ENCODE peak calls at places on chromosomes 16 and 17, in five cellular contexts. One of them, this sample, is unnamed.

GRCh38 chr16:49023095-49023494 is 258.5 kb downstream of the CBLN1 start:
- DNase-seq in cardiac muscle cell: no peak
- DNase-seq in uterus: peak; percentile 40
- DNase-seq in heart right ventricle: no peak
- DNase-seq in A673: no peak
- DNase-seq in this sample: peak; percentile 7

GRCh38 chr17:57109393-57110151 is 24.5 kb downstream of the AKAP1 start:
- DNase-seq in cardiac muscle cell: peak; percentile 40
- DNase-seq in uterus: no peak
- DNase-seq in heart right ventricle: peak; percentile 58
- DNase-seq in A673: peak; percentile 35
- DNase-seq in this sample: no peak

GRCh38 chr16:76837872-76838271 is 353.1 kb upstream of the MON1B start:
- DNase-seq in cardiac muscle cell: no peak
- DNase-seq in uterus: no peak
- DNase-seq in heart right ventricle: no peak
- DNase-seq in A673: no peak
- DNase-seq in this sample: no peak

GRCh38 chr17:45172541-45173286 is 11.0 kb downstream of the HEXIM2 start:
- DNase-seq in cardiac muscle cell: no peak
- DNase-seq in uterus: peak; percentile 66
- DNase-seq in heart right ventricle: peak; percentile 70
- DNase-seq in A673: peak; percentile 86
- DNase-seq in this sample: peak; percentile 95

GRCh38 chr17:31541559-31541958 is 150.1 kb downstream of the RAB11FIP4 start:
- DNase-seq in cardiac muscle cell: peak; percentile 30
- DNase-seq in uterus: no peak
- DNase-seq in heart right ventricle: no peak
- DNase-seq in A673: peak; percentile 14
- DNase-seq in this sample: no peak

GRCh38 chr16:50067290-50067853 is 1.6 kb downstream of the HEATR3 start:
- DNase-seq in cardiac muscle cell: peak; percentile 51
- DNase-seq in uterus: peak; percentile 19
- DNase-seq in heart right ventricle: peak; percentile 15
- DNase-seq in A673: peak; percentile 82
- DNase-seq in this sample: peak; percentile 50

GRCh38 chr16:49287572-49287971 is 5.9 kb upstream of the CBLN1 start:
- DNase-seq in cardiac muscle cell: no peak
- DNase-seq in uterus: no peak
- DNase-seq in heart right ventricle: no peak
- DNase-seq in A673: no peak
- DNase-seq in this sample: no peak

GRCh38 chr16:29736112-29736511 is 9.7 kb downstream of the C16orf54 start:
- DNase-seq in cardiac muscle cell: no peak
- DNase-seq in uterus: no peak
- DNase-seq in heart right ventricle: no peak
- DNase-seq in A673: no peak
- DNase-seq in this sample: no peak

GRCh38 chr17:7256766-7257456 is 4.9 kb downstream of the ELP5 start:
- DNase-seq in cardiac muscle cell: no peak
- DNase-seq in uterus: no peak
- DNase-seq in heart right ventricle: no peak
- DNase-seq in A673: no peak
- DNase-seq in this sample: no peak

GRCh38 chr16:14378684-14379467 is 251.2 kb downstream of the PARN start:
- DNase-seq in cardiac muscle cell: no peak
- DNase-seq in uterus: no peak
- DNase-seq in heart right ventricle: no peak
- DNase-seq in A673: no peak
- DNase-seq in this sample: no peak

GRCh38 chr16:660132-660458 is 7.8 kb upstream of the RHOT2 start:
- DNase-seq in cardiac muscle cell: no peak
- DNase-seq in uterus: no peak
- DNase-seq in heart right ventricle: no peak
- DNase-seq in A673: no peak
- DNase-seq in this sample: no peak

DNA sequence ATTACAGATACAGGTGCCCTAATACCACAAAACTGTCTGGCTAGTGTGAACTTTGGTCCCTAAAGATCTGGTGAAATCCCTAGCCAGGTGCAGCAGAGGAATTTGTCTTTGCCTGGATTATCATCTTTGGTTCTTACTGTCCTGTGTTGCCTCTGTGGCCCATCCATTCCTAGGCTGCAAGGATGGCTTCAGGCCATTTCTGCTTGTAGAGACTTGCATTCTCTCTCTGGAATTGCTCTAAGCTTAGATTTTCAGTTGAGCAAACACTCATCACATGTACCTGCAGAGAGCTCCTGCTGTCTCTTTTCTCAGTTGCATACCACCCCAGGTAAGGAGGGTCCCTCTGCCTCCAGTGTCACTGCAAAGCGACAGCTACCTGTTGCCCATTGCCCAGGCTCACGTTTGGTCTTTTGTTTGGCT is 114.9 kb downstream of the PRKCA start:
- DNase-seq in cardiac muscle cell: no peak
- DNase-seq in uterus: no peak
- DNase-seq in heart right ventricle: no peak
- DNase-seq in A673: no peak
- DNase-seq in this sample: no peak
- H3K4me1 ChIP-seq in cardiac muscle cell: peaks cover 7% of the 10 kb centered on the region
- H3K4me1 ChIP-seq in uterus: peaks cover 4% of the 10 kb centered on the region
- H3K4me1 ChIP-seq in heart right ventricle: no peaks in the 10 kb centered on the region
- H3K4me1 ChIP-seq in A673: no peaks in the 10 kb centered on the region
- H3K4me1 ChIP-seq in this sample: peaks cover 28% of the 10 kb centered on the region

DNA sequence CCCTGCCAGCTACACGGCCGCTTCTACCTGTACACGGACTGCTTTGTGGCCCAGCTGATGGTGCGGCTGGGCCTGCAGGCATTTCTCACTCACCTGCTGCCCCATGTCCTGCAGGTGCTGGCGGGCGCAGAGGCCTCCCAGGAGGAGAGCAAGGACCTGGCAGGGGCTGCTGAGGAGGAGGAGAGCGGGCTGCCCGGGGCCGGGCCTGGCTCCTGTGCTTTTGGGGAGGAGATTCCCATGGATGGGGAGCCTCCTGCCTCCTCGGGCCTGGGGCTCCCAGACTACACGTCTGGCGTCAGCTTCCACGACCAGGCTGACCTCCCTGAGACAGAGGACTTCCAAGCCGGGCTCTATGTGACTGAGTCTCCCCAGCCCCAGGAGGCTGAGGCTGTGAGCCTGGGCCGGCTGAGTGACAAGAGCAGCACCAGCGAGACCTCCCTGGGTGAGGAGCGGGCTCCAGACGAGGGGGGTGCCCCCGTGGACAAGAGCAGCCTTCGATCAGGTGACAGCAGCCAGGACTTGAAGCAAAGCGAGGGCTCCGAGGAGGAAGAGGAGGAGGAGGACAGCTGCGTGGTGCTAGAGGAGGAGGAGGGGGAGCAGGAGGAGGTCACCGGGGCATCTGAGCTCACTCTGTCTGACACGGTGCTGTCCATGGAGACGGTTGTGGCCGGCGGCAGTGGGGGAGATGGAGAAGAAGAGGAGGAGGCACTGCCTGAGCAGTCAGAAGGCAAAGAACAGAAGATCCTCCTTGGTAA is 3.5 kb downstream of the WDR81 start:
- DNase-seq in cardiac muscle cell: no peak
- DNase-seq in uterus: peak; percentile 16
- DNase-seq in heart right ventricle: no peak
- DNase-seq in A673: no peak
- DNase-seq in this sample: no peak
- H3K27me3 ChIP-seq in cardiac muscle cell: no peaks in the 10 kb centered on the region
- H3K27me3 ChIP-seq in uterus: no peaks in the 10 kb centered on the region
- H3K27me3 ChIP-seq in heart right ventricle: no peaks in the 10 kb centered on the region
- H3K27me3 ChIP-seq in A673: no peaks in the 10 kb centered on the region
- H3K27me3 ChIP-seq in this sample: no peaks in the 10 kb centered on the region

DNA sequence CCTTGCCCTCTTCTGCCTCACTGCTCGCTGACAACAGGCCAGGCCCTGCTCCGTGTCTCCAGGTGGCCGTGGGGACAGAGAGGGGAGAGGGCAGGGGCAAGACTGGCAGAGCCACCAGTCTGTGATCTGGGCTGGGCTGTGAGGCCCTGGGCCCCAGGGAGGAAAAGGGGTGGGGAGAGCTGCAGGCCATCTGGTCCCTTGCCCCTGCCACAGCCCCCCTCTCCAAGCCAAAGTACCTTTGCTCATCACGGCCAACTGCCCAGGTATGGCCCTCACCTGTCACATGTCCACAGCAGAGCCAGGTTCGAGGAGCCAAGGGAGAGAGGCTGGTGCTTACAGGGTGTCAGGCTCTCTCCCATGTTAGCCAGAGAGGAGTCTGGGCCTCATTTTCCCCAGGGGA is 91.4 kb upstream of the LHX1 start:
- DNase-seq in cardiac muscle cell: no peak
- DNase-seq in uterus: no peak
- DNase-seq in heart right ventricle: no peak
- DNase-seq in A673: no peak
- DNase-seq in this sample: no peak
- H3K27ac ChIP-seq in cardiac muscle cell: no peak overlapping the region
- H3K27ac ChIP-seq in uterus: no peak overlapping the region
- H3K27ac ChIP-seq in heart right ventricle: no peak overlapping the region
- H3K27ac ChIP-seq in A673: no peak overlapping the region
- H3K27ac ChIP-seq in this sample: no peak overlapping the region

DNA sequence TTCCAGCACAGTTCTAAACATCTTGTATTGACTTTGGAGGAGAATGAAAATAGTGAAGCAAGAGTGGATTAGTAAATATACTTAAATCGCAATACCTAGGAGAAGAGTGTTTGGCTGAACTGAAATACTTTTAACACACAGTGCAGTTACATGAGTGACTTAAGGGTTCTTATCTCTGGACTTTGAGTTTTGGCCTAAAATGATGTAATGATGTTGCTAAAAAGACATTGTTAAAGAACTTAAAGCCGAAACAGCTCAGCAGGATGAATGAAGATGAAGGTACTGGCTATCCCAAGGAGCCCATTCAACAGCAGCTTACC is 28.1 kb downstream of the PMP22 start:
- DNase-seq in cardiac muscle cell: no peak
- DNase-seq in uterus: no peak
- DNase-seq in heart right ventricle: no peak
- DNase-seq in A673: no peak
- DNase-seq in this sample: no peak
- H3K4me1 ChIP-seq in cardiac muscle cell: peaks cover 37% of the 10 kb centered on the region
- H3K4me1 ChIP-seq in uterus: no peaks in the 10 kb centered on the region
- H3K4me1 ChIP-seq in heart right ventricle: peaks cover 93% of the 10 kb centered on the region
- H3K4me1 ChIP-seq in A673: no peaks in the 10 kb centered on the region
- H3K4me1 ChIP-seq in this sample: no peaks in the 10 kb centered on the region

GRCh38 chr17:35796942-35797341 is 1.5 kb upstream of the MMP28 start:
- DNase-seq in cardiac muscle cell: no peak
- DNase-seq in uterus: no peak
- DNase-seq in heart right ventricle: no peak
- DNase-seq in A673: no peak
- DNase-seq in this sample: no peak

GRCh38 chr17:35795007-35795870 is at the start of gene MMP28:
- DNase-seq in cardiac muscle cell: peak; percentile 58
- DNase-seq in uterus: no peak
- DNase-seq in heart right ventricle: no peak
- DNase-seq in A673: no peak
- DNase-seq in this sample: no peak

GRCh38 chr17:35797918-35798317 is 2.5 kb upstream of the MMP28 start:
- DNase-seq in cardiac muscle cell: no peak
- DNase-seq in uterus: no peak
- DNase-seq in heart right ventricle: no peak
- DNase-seq in A673: no peak
- DNase-seq in this sample: no peak

GRCh38 chr17:35795871-35796265 is 427 bp upstream of the MMP28 start:
- DNase-seq in cardiac muscle cell: no peak
- DNase-seq in uterus: no peak
- DNase-seq in heart right ventricle: no peak
- DNase-seq in A673: no peak
- DNase-seq in this sample: no peak

DNA sequence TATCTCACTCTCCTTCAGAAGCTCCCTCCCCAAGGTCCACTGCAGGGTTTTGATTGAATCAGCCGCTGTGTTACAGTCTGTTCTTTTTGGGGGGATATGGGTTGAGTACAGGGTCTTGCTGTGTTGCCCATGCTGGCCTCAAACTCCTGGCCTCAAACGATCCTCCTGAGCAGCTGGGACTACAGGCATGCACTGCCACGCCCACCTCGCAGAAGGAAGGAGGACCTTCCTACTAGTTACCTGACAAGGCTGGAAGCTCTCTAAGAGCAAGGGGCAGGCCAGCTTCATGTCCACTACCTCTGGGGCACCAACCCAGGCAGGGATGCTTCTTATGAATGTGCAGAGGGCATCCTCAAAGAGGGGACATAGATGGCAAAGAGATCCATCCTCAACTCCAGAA is 1.9 kb upstream of the MMP28 start:
- DNase-seq in cardiac muscle cell: no peak
- DNase-seq in uterus: no peak
- DNase-seq in heart right ventricle: no peak
- DNase-seq in A673: no peak
- DNase-seq in this sample: no peak
- H3K27me3 ChIP-seq in cardiac muscle cell: peaks cover 82% of the 10 kb centered on the region
- H3K27me3 ChIP-seq in uterus: no peaks in the 10 kb centered on the region
- H3K27me3 ChIP-seq in heart right ventricle: peaks cover 39% of the 10 kb centered on the region
- H3K27me3 ChIP-seq in A673: no peaks in the 10 kb centered on the region
- H3K27me3 ChIP-seq in this sample: peaks cover 62% of the 10 kb centered on the region

This sample was measured in SJCRH30.